ENCODE peak calls at places on chromosomes 16 and 17, in seven cellular contexts. R, O, X, C, Q, Y and F are unnamed samples.

GRCh38 chr17:44210342-44211192 is 8.9 kb downstream of the UBTF start:
- DNase-seq in R (no peak), O (peak; percentile 86), X (no peak), C (peak; percentile 92), Q (peak; percentile 77), Y (peak; percentile 90), F (peak; percentile 91)

GRCh38 chr17:73011016-73011486 is 81.4 kb downstream of the SLC39A11 start:
- DNase-seq in R (no peak), O (no peak), X (no peak), C (peak; percentile 91), Q (no peak), Y (no peak), F (no peak)

GRCh38 chr17:45291170-45291805 is 25.5 kb downstream of the MAP3K14 start:
- DNase-seq in R (no peak), O (no peak), X (no peak), C (peak; percentile 88), Q (no peak), Y (no peak), F (no peak)

GRCh38 chr17:4485676-4486646 is 12.7 kb upstream of the SPNS2 start:
- DNase-seq in R (no peak), O (no peak), X (no peak), C (no peak), Q (peak; percentile 21), Y (no peak), F (no peak)

GRCh38 chr16:440627-441026 is 15.2 kb downstream of the RAB11FIP3 start:
- DNase-seq in R (peak; percentile 96), O (no peak), X (no peak), C (no peak), Q (no peak), Y (no peak), F (no peak)

GRCh38 chr17:6970992-6971391 is 24.9 kb upstream of the ALOX12 start:
- DNase-seq in R (no peak), O (no peak), X (no peak), C (no peak), Q (no peak), Y (no peak), F (no peak)

GRCh38 chr16:11636172-11636721 is 32.0 kb upstream of the SNN start:
- DNase-seq in R (no peak), O (no peak), X (no peak), C (no peak), Q (peak; percentile 98), Y (no peak), F (peak; percentile 79)

GRCh38 chr16:67489401-67490083 is 6.2 kb upstream of the AGRP start:
- DNase-seq in R (no peak), O (no peak), X (no peak), C (no peak), Q (no peak), Y (no peak), F (no peak)

GRCh38 chr16:11025120-11025531 is 80.8 kb downstream of the CLEC16A start:
- DNase-seq in R (no peak), O (peak; percentile 18), X (no peak), C (no peak), Q (no peak), Y (no peak), F (no peak)

GRCh38 chr17:32870969-32871368 is 6.0 kb downstream of the MYO1D start:
- DNase-seq in R (no peak), O (no peak), X (no peak), C (no peak), Q (no peak), Y (no peak), F (no peak)

GRCh38 chr16:10782628-10783027 is 36.0 kb downstream of the TVP23A start:
- DNase-seq in R (no peak), O (no peak), X (no peak), C (no peak), Q (peak; percentile 76), Y (no peak), F (no peak)

GRCh38 chr16:88527186-88527936 is 42.8 kb upstream of the ZC3H18 start:
- DNase-seq in R (peak; percentile 59), O (peak; percentile 48), X (no peak), C (peak; percentile 6), Q (peak; percentile 48), Y (peak; percentile 85), F (peak; percentile 28)

GRCh38 chr17:16288860-16289571 is 64.3 kb downstream of the CENPV start:
- DNase-seq in R (no peak), O (no peak), X (no peak), C (no peak), Q (no peak), Y (no peak), F (no peak)